ENCODE peak calls at places on chromosome 14, in four cellular contexts. O is H9; L is activated CD4-positive, alpha-beta T cell treated with anti-CD3 and anti-CD28 coated beads, Interleukin-2, amount 50 U/mL, for 24 hours; V is GM06990. G is an unnamed sample.

GRCh38 chr14:28061006-28061405 is 705.6 kb upstream of the FOXG1 start:
- DNase-seq in O (no peak), L (no peak), V (no peak), G (no peak)

GRCh38 chr14:85617799-85618198 is 87.9 kb downstream of the FLRT2 start:
- DNase-seq in O (no peak), L (no peak), V (no peak), G (no peak)

GRCh38 chr14:30560581-30560980 is 1.6 kb downstream of the G2E3 start:
- DNase-seq in O (no peak), L (no peak), V (no peak), G (no peak)

GRCh38 chr14:23185046-23185445 is 1.6 kb upstream of the SLC7A8 start:
- DNase-seq in O (no peak), L (no peak), V (no peak), G (no peak)

GRCh38 chr14:55850803-55851202 is 267.4 kb upstream of the PELI2 start:
- DNase-seq in O (no peak), L (no peak), V (no peak), G (no peak)

GRCh38 chr14:97878727-97879126 is 1081.5 kb downstream of the VRK1 start:
- DNase-seq in O (no peak), L (no peak), V (no peak), G (no peak)

GRCh38 chr14:105393151-105393550 is 5.2 kb upstream of the TEX22 start:
- DNase-seq in O (no peak), L (no peak), V (peak; percentile 3), G (no peak)

GRCh38 chr14:68841030-68841809 is 48.4 kb upstream of the ZFP36L1 start:
- DNase-seq in O (no peak), L (no peak), V (no peak), G (no peak)

GRCh38 chr14:102913341-102914211 is 8.9 kb upstream of the AMN start:
- DNase-seq in O (no peak), L (no peak), V (no peak), G (no peak)

GRCh38 chr14:93379841-93380240 is 32.9 kb downstream of the COX8C start:
- DNase-seq in O (no peak), L (no peak), V (no peak), G (no peak)